ENCODE peak calls at places on chromosome 7, in seven cellular contexts. D is bronchial epithelial cell; J is pancreas; W is uterus; Y is CD8-positive, alpha-beta T cell; Z is ovary; P is body of pancreas. C is an unnamed sample.

GRCh38 chr7:140010194-140010895 is 52.4 kb downstream of the PARP12 start:
- DNase-seq in Z (no peak), Y (no peak), J (no peak), D (no peak), W (no peak), P (no peak), C (no peak)

GRCh38 chr7:28882896-28883470 is 75.1 kb downstream of the TRIL start:
- DNase-seq in W (no peak), Z (no peak), J (no peak), Y (no peak), P (no peak), D (no peak), C (no peak)

GRCh38 chr7:142791502-142791901 is 20.7 kb downstream of the PRSS2 start:
- DNase-seq in W (no peak), J (no peak), P (no peak), Y (no peak), Z (no peak), D (no peak), C (no peak)

GRCh38 chr7:1883031-1883761 is 213.1 kb downstream of the ELFN1 start:
- DNase-seq in W (no peak), Y (no peak), D (peak; percentile 80), P (no peak), Z (no peak), J (peak; percentile 51), C (no peak)

GRCh38 chr7:2643386-2644229 is 11.8 kb downstream of the TTYH3 start:
- DNase-seq in Z (no peak), P (no peak), Y (no peak), W (no peak), J (peak; percentile 63), D (no peak), C (no peak)

GRCh38 chr7:157791261-157791660 is 454.5 kb downstream of the DNAJB6 start:
- DNase-seq in W (no peak), P (no peak), Z (no peak), D (no peak), J (peak; percentile 37), Y (no peak), C (no peak)

GRCh38 chr7:33719059-33719581 is 186.2 kb upstream of the BMPER start:
- DNase-seq in D (no peak), Z (no peak), J (no peak), P (no peak), W (no peak), Y (no peak), C (no peak)

GRCh38 chr7:3013975-3014792 is 29.5 kb downstream of the CARD11 start:
- DNase-seq in Y (no peak), W (no peak), J (no peak), P (no peak), Z (no peak), D (no peak), C (no peak)

GRCh38 chr7:17103984-17104383 is 194.5 kb upstream of the AHR start:
- DNase-seq in J (no peak), D (no peak), Y (no peak), Z (no peak), P (no peak), W (no peak), C (no peak)

GRCh38 chr7:81638216-81638615 is 131.6 kb downstream of the HGF start:
- DNase-seq in Y (no peak), P (no peak), Z (no peak), J (no peak), W (no peak), D (no peak), C (no peak)

GRCh38 chr7:38775503-38775902 is 133.5 kb downstream of the VPS41 start:
- DNase-seq in Y (no peak), W (no peak), Z (no peak), D (no peak), P (no peak), J (no peak), C (no peak)

GRCh38 chr7:143419880-143420279 is 11.2 kb upstream of the EPHA1 start:
- DNase-seq in Y (no peak), D (peak; percentile 51), P (peak; percentile 42), J (no peak), Z (no peak), W (no peak), C (no peak)

GRCh38 chr7:104772405-104772821 is 241.6 kb upstream of the KMT2E start:
- DNase-seq in W (no peak), Z (no peak), J (no peak), Y (no peak), P (no peak), D (no peak), C (no peak)

GRCh38 chr7:42575161-42575560 is 336.7 kb downstream of the C7orf25 start:
- DNase-seq in Y (no peak), W (no peak), P (no peak), J (no peak), D (no peak), Z (no peak), C (no peak)

GRCh38 chr7:11177793-11178192 is 204.1 kb downstream of the PHF14 start:
- DNase-seq in Z (no peak), W (no peak), J (no peak), Y (no peak), D (peak; percentile 15), P (no peak), C (no peak)

GRCh38 chr7:141073173-141073640 is 657 bp upstream of the TMEM178B start:
- DNase-seq in P (peak; percentile 29), Y (no peak), J (no peak), W (peak; percentile 20), Z (peak; percentile 47), D (no peak), C (peak; percentile 32)

GRCh38 chr7:100867040-100867795 is at the start of gene TRIP6:
- DNase-seq in Z (peak; percentile 98), W (peak; percentile 97), J (peak; percentile 90), P (peak; percentile 82), D (peak; percentile 77), Y (peak; percentile 41), C (peak; percentile 63)

GRCh38 chr7:7443951-7444350 is 91.7 kb downstream of the COL28A1 start:
- DNase-seq in D (no peak), P (no peak), W (no peak), Y (no peak), J (no peak), Z (no peak), C (no peak)

GRCh38 chr7:106283831-106284515 is 810 bp downstream of the NAMPT start:
- DNase-seq in D (peak; percentile 38), Z (peak; percentile 74), Y (peak; percentile 22), W (peak; percentile 60), P (peak; percentile 51), J (peak; percentile 80), C (peak; percentile 58)

GRCh38 chr7:114620208-114620607 is 205.6 kb downstream of the FOXP2 start:
- DNase-seq in D (no peak), Y (no peak), J (no peak), Z (no peak), P (no peak), W (no peak), C (no peak)

GRCh38 chr7:149199234-149199990 is 4.1 kb downstream of the ZNF282 start:
- DNase-seq in W (no peak), Z (no peak), Y (no peak), J (no peak), D (peak; percentile 59), P (no peak), C (no peak)

GRCh38 chr7:42238709-42239395 is 1.8 kb upstream of the GLI3 start:
- DNase-seq in W (peak; percentile 70), Y (no peak), Z (peak; percentile 72), P (peak; percentile 13), J (no peak), D (peak; percentile 69), C (no peak)

GRCh38 chr7:2757904-2758672 is 70.1 kb downstream of the AMZ1 start:
- DNase-seq in Z (no peak), D (peak; percentile 99), P (no peak), Y (peak; percentile 30), J (no peak), W (peak; percentile 68), C (peak; percentile 63)

GRCh38 chr7:48390381-48391327 is 219.4 kb downstream of the ABCA13 start:
- DNase-seq in P (no peak), J (no peak), W (no peak), D (peak; percentile 8), Y (no peak), Z (no peak), C (no peak)

GRCh38 chr7:130904792-130905191 is 170.8 kb upstream of the KLF14 start:
- DNase-seq in P (no peak), W (no peak), Y (no peak), D (no peak), J (no peak), Z (no peak), C (no peak)
- H3K36me3 ChIP-seq in P (no peaks in the 10 kb centered on the region), W (no peaks in the 10 kb centered on the region), Y (peaks cover 4% of the 10 kb centered on the region), D (peaks cover 3% of the 10 kb centered on the region), J (no peaks in the 10 kb centered on the region), Z (no peaks in the 10 kb centered on the region), C (peaks cover 21% of the 10 kb centered on the region)

GRCh38 chr7:50304158-50304910 is at the start of gene IKZF1:
- DNase-seq in P (peak; percentile 27), Y (peak; percentile 58), D (peak; percentile 13), W (peak; percentile 20), J (peak; percentile 69), Z (no peak), C (peak; percentile 77)
- TF ChIP-seq CTCF in P (no peak), Y (no peak), D (no peak), W (no peak), J (no peak), Z (no peak), C (no peak)

DNA sequence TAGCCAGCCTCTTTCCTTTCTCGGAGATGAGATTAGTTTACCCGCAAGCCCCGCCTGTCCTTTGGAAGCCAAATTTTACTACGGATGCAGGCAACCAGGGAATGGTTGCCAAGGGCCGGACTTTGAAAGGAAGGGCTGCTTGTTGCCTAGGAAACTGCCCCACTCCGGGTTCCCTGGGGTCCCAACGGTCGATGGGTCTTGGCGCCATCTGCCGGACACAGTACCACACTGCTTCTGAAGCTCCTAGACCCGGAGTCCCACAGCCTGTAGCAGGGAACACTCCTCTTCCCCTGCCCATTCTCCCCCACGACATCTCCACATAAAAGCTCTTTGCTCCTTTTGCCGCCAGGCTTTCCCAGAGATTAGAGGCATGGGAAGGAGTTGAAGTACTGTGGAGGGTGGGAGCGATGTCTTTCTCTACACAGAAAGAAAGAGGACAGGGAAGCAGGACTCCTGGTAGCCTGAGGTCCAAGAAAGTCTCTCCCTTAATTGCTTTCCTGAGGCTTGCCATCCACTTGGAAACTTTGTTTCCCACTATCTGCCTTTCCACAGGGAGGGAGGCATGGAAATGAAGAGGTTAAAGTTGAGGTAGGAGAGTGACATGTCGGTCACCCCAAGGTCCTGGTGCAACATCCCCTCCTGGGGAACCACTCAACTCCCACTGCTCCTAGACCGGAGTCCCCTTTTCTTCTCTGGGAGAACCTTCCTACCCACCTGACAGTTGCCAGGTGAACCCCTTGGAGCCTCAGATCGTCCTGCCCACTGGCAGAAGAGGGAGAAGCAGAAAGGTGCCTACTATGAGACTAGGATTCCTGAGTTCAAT is 21.9 kb downstream of the IMPDH1 start:
- DNase-seq in D (peak; percentile 46), P (peak; percentile 69), J (peak; percentile 78), Z (peak; percentile 92), Y (peak; percentile 66), W (peak; percentile 78), C (no peak)
- H3K4me3 ChIP-seq in D (no peak overlapping the region), P (no peak overlapping the region), J (no peak overlapping the region), Z (no peak overlapping the region), Y (no peak overlapping the region), W (no peak overlapping the region), C (no peak overlapping the region)

DNA sequence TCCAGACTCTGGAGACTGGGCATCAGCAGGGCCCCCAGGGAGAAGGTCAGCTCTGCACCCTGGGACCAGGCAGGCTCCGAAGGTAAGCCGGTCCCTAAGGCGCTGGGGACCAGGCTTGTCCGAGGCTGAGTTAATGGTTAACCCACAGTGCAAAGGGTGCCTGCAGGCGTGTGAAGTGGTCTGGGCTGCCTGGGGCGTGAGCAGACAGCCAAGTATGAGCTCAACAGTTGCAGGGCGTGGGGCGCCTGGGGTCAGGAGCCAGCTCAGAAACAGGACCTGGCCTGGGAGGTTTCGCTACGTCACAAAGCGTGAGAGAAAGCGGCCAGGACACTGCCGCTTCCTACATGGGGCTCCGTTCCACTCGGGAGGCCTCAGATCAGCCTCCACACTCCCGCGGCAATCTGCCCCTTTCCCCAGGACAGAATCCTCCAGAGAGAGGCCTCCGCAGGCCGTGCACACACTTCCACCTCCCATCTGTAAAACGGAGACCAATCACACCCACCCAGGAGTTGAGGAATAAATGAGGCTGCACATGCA is 16.0 kb downstream of the PDGFA start:
- DNase-seq in W (no peak), P (peak; percentile 98), Z (peak; percentile 22), D (no peak), J (peak; percentile 98), Y (peak; percentile 4), C (no peak)
- H3K36me3 ChIP-seq in W (no peaks in the 10 kb centered on the region), P (peaks cover 5% of the 10 kb centered on the region), Z (no peaks in the 10 kb centered on the region), D (peaks cover 42% of the 10 kb centered on the region), J (peaks cover 14% of the 10 kb centered on the region), Y (no peaks in the 10 kb centered on the region), C (peaks cover 21% of the 10 kb centered on the region)